ENCODE peak calls at places on chromosomes 16 and 17, in six cellular contexts. Z, H, N, B, L and G are unnamed samples.

GRCh38 chr17:50192873-50193274 is 8.6 kb downstream of the COL1A1 start:
- DNase-seq in B (no peak), H (no peak), L (no peak), Z (no peak), N (no peak), G (no peak)

GRCh38 chr17:35866356-35866950 is 2.2 kb downstream of the HEATR9 start:
- DNase-seq in N (no peak), Z (no peak), B (peak; percentile 55), L (no peak), H (no peak), G (no peak)

GRCh38 chr17:12041316-12041715 is 20.6 kb downstream of the MAP2K4 start:
- DNase-seq in H (no peak), L (no peak), N (peak; percentile 27), Z (no peak), B (peak; percentile 66), G (no peak)

GRCh38 chr17:57696050-57696449 is 49.0 kb downstream of the CCDC182 start:
- DNase-seq in Z (no peak), N (no peak), L (no peak), H (no peak), B (peak; percentile 6), G (no peak)

GRCh38 chr17:17816240-17816814 is 20.5 kb downstream of the SREBF1 start:
- DNase-seq in L (no peak), H (no peak), N (no peak), Z (no peak), B (no peak), G (no peak)

GRCh38 chr16:11916524-11917285 is 949 bp upstream of the GSPT1 start:
- DNase-seq in H (no peak), N (no peak), Z (no peak), B (peak; percentile 12), L (no peak), G (no peak)

GRCh38 chr17:731943-732787 is at the start of gene TLCD3A:
- DNase-seq in H (no peak), L (peak; percentile 87), N (no peak), B (peak; percentile 77), Z (peak; percentile 56), G (peak; percentile 41)

GRCh38 chr16:71626018-71626857 is at the start of gene MARVELD3:
- DNase-seq in Z (peak; percentile 43), B (no peak), H (no peak), N (no peak), L (no peak), G (no peak)

GRCh38 chr16:30488764-30489595 is 16.4 kb downstream of the ITGAL start:
- DNase-seq in Z (no peak), L (no peak), B (no peak), H (no peak), N (no peak), G (no peak)

GRCh38 chr17:75876190-75876937 is 2.0 kb downstream of the TRIM47 start:
- DNase-seq in B (no peak), N (no peak), Z (no peak), L (peak; percentile 77), H (no peak), G (peak; percentile 60)

GRCh38 chr16:88971371-88972097 is 5.5 kb downstream of the CBFA2T3 start:
- DNase-seq in L (no peak), Z (no peak), H (peak; percentile 81), N (no peak), B (no peak), G (no peak)

GRCh38 chr17:867896-868489 is 85.8 kb downstream of the MRM3 start:
- DNase-seq in L (no peak), H (no peak), Z (no peak), N (no peak), B (no peak), G (no peak)

DNA sequence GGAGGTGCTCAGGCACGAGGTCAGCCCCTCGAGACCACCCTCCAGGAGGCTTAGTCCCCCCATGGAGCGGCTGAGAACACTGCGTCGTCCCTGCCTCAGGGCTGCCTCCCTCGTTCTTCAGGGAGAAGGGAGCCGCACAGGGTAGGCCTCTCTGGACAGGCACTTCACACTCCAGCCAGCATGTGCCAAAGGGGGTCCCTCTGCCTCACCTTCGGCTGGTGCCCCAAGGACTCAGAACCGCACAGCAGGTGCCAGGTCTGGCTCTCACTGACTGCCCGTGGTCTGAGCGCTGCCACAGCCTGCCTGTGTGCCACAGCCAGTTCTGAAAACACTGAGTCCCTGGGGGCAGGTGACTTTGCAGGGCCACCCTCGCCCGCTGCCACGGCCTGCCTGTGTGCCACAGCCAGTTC is 7.1 kb downstream of the P2RX5 start:
- DNase-seq in L (no peak), Z (no peak), H (no peak), N (no peak), B (no peak), G (no peak)
- H3K4me3 ChIP-seq in L (no peak overlapping the region), Z (no peak overlapping the region), H (no peak overlapping the region), N (no peak overlapping the region), B (no peak overlapping the region), G (no peak overlapping the region)

GRCh38 chr16:69171325-69172095 is 15.5 kb upstream of the SNTB2 start:
- DNase-seq in B (peak; percentile 68), N (peak; percentile 52), H (no peak), L (no peak), Z (no peak), G (no peak)

GRCh38 chr16:69169051-69169450 is 17.9 kb upstream of the SNTB2 start:
- DNase-seq in Z (no peak), L (no peak), H (no peak), N (no peak), B (no peak), G (no peak)

GRCh38 chr16:69166946-69167930 is 19.7 kb upstream of the SNTB2 start:
- DNase-seq in H (no peak), Z (no peak), L (peak; percentile 13), N (no peak), B (peak; percentile 29), G (no peak)

GRCh38 chr16:69166221-69166833 is 20.6 kb upstream of the SNTB2 start:
- DNase-seq in N (peak; percentile 29), L (peak; percentile 26), B (peak; percentile 33), H (no peak), Z (peak; percentile 28), G (no peak)

DNA sequence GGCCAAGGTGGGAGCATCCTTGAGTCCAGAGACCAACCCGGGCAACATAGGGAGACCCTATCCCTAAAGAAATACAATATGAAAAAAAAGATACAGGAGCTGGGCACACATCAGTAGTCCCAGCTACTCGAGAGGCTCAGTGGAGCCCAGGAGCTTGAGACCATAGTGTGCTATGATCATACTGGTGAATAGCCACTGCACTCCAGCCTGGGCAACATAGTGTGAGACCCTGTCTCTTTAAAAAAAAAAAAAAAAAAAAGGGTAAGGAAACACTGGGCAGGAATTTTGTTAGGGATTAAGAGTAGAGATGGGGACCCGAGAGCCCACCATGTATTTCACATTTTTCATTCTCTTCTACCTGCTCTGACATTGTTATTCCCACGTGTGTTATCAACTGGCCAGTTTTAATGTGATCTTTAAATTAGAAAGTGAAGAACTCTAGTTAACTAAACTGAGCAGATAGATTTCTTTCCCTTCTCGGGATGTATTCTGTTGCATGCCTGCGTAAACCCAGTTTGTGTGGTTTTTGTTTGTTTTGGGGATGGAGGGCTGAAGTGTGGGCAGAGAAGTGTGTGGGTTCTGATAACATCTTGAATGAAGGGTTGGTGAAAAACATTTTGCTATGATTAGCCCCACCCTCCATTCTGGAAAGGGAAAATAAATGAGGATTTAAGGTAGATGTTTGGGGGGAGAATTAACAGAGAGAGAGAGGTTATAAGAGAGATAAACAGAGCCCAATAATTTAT is 17.2 kb upstream of the SNTB2 start:
- DNase-seq in H (no peak), B (no peak), N (no peak), L (peak; percentile 22), Z (no peak), G (no peak)
- H3K27ac ChIP-seq in H (no peak overlapping the region), B (peak overlapping the region; percentile 10), N (no peak overlapping the region), L (no peak overlapping the region), Z (peak overlapping the region; percentile 83), G (no peak overlapping the region)

DNA sequence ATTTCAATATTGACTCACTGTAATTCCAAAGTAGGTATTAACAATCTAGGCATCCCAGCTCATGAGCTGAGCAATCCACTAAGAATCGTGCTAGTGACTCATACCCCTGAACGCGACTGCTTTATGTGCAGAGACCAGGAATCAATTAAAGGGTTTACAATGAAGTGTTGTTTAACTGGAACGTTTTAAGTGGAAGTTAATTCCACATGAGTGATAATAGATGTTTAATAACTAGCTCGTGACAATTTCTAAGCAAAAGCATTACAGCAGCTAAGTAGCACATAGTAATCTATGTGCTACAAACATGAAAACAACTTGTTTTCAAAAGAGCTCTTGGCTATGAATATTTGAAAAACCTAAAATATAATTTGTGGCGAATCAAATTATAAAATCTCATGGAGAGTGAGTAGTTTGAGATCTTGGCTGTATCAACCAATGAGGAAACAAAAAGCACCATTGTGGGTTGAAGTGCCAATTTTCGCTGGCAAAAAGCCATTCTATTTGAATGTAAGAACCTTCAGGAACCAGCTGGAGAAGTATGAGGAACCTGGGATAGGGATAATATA is 9.4 kb downstream of the GJC1 start:
- DNase-seq in N (peak; percentile 67), H (no peak), B (peak; percentile 76), L (peak; percentile 59), Z (no peak), G (no peak)
- H3K4me3 ChIP-seq in N (no peak overlapping the region), H (no peak overlapping the region), B (no peak overlapping the region), L (no peak overlapping the region), Z (no peak overlapping the region), G (no peak overlapping the region)

GRCh38 chr17:4738136-4739121 is 1.2 kb upstream of the ZMYND15 start:
- DNase-seq in Z (no peak), N (no peak), B (no peak), L (no peak), H (no peak), G (no peak)

GRCh38 chr17:4741544-4741943 is 1.8 kb upstream of the CXCL16 start:
- DNase-seq in Z (no peak), N (no peak), B (no peak), H (no peak), L (no peak), G (no peak)

GRCh38 chr17:4740025-4740351 is 260 bp upstream of the CXCL16 start:
- DNase-seq in Z (no peak), H (no peak), N (no peak), B (no peak), L (no peak), G (no peak)

GRCh38 chr17:4740584-4740983 is 856 bp upstream of the CXCL16 start:
- DNase-seq in L (no peak), Z (no peak), H (no peak), B (no peak), N (no peak), G (no peak)

GRCh38 chr17:4739122-4740024 is at the start of the genes CXCL16 and ZMYND15:
- DNase-seq in B (peak; percentile 49), L (peak; percentile 77), H (no peak), N (no peak), Z (peak; percentile 60), G (no peak)
- H3K27ac ChIP-seq in B (no peak within 1 kb of the TSS), L (peak within 1 kb of the TSS; percentile 71), H (no peak within 1 kb of the TSS), N (no peak within 1 kb of the TSS), Z (peak within 1 kb of the TSS; percentile 60), G (no peak within 1 kb of the TSS)